ENCODE peak calls at places on chromosome 18, in five cellular contexts. One of them, this sample, is unnamed.

GRCh38 chr18:28087173-28087563 is 89.8 kb downstream of the CDH2 start:
- DNase-seq in sigmoid colon: no peak
- DNase-seq in GM10248: no peak
- DNase-seq in lower lobe of right lung: no peak
- DNase-seq in left ventricle myocardium inferior: no peak
- DNase-seq in this sample: no peak

GRCh38 chr18:42030586-42031182 is 75.7 kb downstream of the PIK3C3 start:
- DNase-seq in sigmoid colon: no peak
- DNase-seq in GM10248: no peak
- DNase-seq in lower lobe of right lung: no peak
- DNase-seq in left ventricle myocardium inferior: no peak
- DNase-seq in this sample: no peak

GRCh38 chr18:67300498-67300897 is 216.0 kb downstream of the DSEL start:
- DNase-seq in sigmoid colon: no peak
- DNase-seq in GM10248: no peak
- DNase-seq in lower lobe of right lung: no peak
- DNase-seq in left ventricle myocardium inferior: no peak
- DNase-seq in this sample: no peak

GRCh38 chr18:26227051-26227672 is 917 bp downstream of the TAF4B start:
- DNase-seq in sigmoid colon: peak
- DNase-seq in GM10248: no peak
- DNase-seq in lower lobe of right lung: no peak
- DNase-seq in left ventricle myocardium inferior: no peak
- DNase-seq in this sample: no peak

GRCh38 chr18:59218018-59218417 is 1.9 kb upstream of the GRP start:
- DNase-seq in sigmoid colon: no peak
- DNase-seq in GM10248: no peak
- DNase-seq in lower lobe of right lung: no peak
- DNase-seq in left ventricle myocardium inferior: no peak
- DNase-seq in this sample: no peak

GRCh38 chr18:48319796-48320638 is 89.2 kb downstream of the ZBTB7C start:
- DNase-seq in sigmoid colon: no peak
- DNase-seq in GM10248: no peak
- DNase-seq in lower lobe of right lung: no peak
- DNase-seq in left ventricle myocardium inferior: no peak
- DNase-seq in this sample: no peak

GRCh38 chr18:46060359-46060841 is 11.7 kb downstream of the PSTPIP2 start:
- DNase-seq in sigmoid colon: no peak
- DNase-seq in GM10248: no peak
- DNase-seq in lower lobe of right lung: no peak
- DNase-seq in left ventricle myocardium inferior: no peak
- DNase-seq in this sample: no peak

GRCh38 chr18:45850021-45850420 is 24.5 kb downstream of the SIGLEC15 start:
- DNase-seq in sigmoid colon: no peak
- DNase-seq in GM10248: no peak
- DNase-seq in lower lobe of right lung: no peak
- DNase-seq in left ventricle myocardium inferior: no peak
- DNase-seq in this sample: no peak

GRCh38 chr18:58768293-58768974 is 96.2 kb upstream of the ZNF532 start:
- DNase-seq in sigmoid colon: peak
- DNase-seq in GM10248: peak
- DNase-seq in lower lobe of right lung: peak
- DNase-seq in left ventricle myocardium inferior: peak
- DNase-seq in this sample: no peak

GRCh38 chr18:670456-670996 is 13.1 kb downstream of the TYMS start:
- DNase-seq in sigmoid colon: no peak
- DNase-seq in GM10248: no peak
- DNase-seq in lower lobe of right lung: no peak
- DNase-seq in left ventricle myocardium inferior: no peak
- DNase-seq in this sample: no peak

GRCh38 chr18:56493531-56493930 is 144.9 kb downstream of the TXNL1 start:
- DNase-seq in sigmoid colon: no peak
- DNase-seq in GM10248: no peak
- DNase-seq in lower lobe of right lung: no peak
- DNase-seq in left ventricle myocardium inferior: no peak
- DNase-seq in this sample: no peak

GRCh38 chr18:29512761-29513160 is 1335.8 kb upstream of the CDH2 start:
- DNase-seq in sigmoid colon: no peak
- DNase-seq in GM10248: no peak
- DNase-seq in lower lobe of right lung: no peak
- DNase-seq in left ventricle myocardium inferior: no peak
- DNase-seq in this sample: no peak

GRCh38 chr18:74139414-74139813 is 8.2 kb downstream of the FBXO15 start:
- DNase-seq in sigmoid colon: no peak
- DNase-seq in GM10248: no peak
- DNase-seq in lower lobe of right lung: no peak
- DNase-seq in left ventricle myocardium inferior: no peak
- DNase-seq in this sample: no peak

GRCh38 chr18:44246001-44246400 is 434.7 kb upstream of the SETBP1 start:
- DNase-seq in sigmoid colon: no peak
- DNase-seq in GM10248: no peak
- DNase-seq in lower lobe of right lung: no peak
- DNase-seq in left ventricle myocardium inferior: no peak
- DNase-seq in this sample: no peak

GRCh38 chr18:77481541-77481940 is 231.9 kb downstream of the GALR1 start:
- DNase-seq in sigmoid colon: no peak
- DNase-seq in GM10248: no peak
- DNase-seq in lower lobe of right lung: no peak
- DNase-seq in left ventricle myocardium inferior: no peak
- DNase-seq in this sample: no peak

GRCh38 chr18:77479047-77479446 is 229.4 kb downstream of the GALR1 start:
- DNase-seq in sigmoid colon: no peak
- DNase-seq in GM10248: no peak
- DNase-seq in lower lobe of right lung: no peak
- DNase-seq in left ventricle myocardium inferior: no peak
- DNase-seq in this sample: no peak

GRCh38 chr18:77482190-77482928 is 232.7 kb downstream of the GALR1 start:
- DNase-seq in sigmoid colon: no peak
- DNase-seq in GM10248: no peak
- DNase-seq in lower lobe of right lung: no peak
- DNase-seq in left ventricle myocardium inferior: no peak
- DNase-seq in this sample: no peak

DNA sequence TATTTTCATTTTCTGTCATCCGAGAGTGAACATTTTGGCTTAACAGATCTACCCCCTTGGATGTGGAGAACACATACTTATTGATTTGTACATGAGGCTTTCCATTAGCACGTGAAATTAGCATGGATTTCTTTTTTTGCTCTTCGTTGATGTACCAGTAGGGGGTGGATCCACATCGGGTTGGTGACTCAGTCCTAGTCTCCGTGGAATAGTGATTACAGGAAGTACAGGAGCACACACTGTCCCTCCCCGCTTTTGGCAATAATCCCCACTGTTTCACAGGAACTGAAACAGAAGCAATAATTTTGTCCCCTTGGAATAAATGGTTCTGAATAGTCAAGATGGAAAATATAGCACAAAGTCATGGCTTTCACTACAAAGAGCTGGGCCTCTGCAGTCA is 229.0 kb downstream of the GALR1 start:
- DNase-seq in sigmoid colon: peak
- DNase-seq in GM10248: no peak
- DNase-seq in lower lobe of right lung: no peak
- DNase-seq in left ventricle myocardium inferior: peak
- DNase-seq in this sample: no peak
- TF ChIP-seq CTCF in sigmoid colon: no peak
- TF ChIP-seq CTCF in GM10248: peak
- TF ChIP-seq CTCF in lower lobe of right lung: peak
- TF ChIP-seq CTCF in left ventricle myocardium inferior: peak
- TF ChIP-seq CTCF in this sample: no peak

DNA sequence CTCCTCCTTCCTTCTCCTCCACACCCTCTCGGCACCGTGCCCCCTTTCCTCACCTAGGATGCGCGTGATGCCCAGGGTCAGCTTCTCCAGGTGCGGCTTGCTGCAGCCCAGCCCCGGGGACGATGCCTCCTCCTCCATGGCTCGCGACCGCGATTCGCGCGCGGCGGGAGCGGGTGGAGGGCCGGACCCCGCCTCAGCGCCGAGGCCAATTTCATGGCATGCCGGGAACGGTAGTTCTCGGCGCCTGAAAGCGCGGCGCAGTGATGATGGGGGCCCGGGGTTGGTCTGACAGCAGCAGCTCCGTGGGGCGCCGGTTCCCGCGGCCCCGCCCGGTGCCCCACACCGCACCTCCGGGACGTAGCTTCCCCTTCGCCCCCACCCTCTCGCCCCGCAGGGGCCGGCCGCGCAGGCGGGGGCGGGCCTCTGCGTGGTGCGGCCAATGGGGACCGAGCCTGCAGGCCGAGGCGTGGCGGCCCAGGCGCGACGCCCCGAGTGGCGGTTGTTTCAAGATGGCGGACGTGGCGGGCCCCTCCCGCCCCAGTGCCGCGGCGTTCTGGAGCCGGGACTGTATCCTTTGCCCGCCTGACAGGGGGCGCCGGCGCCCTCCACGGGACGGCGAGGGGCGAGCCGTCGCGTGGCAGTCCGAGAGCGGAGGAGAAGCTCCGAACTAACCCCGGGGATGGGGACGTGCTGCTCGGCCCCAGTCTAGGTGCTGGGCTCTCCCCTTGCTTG is at the start of the genes KIAA1328 and TPGS2:
- DNase-seq in sigmoid colon: peak
- DNase-seq in GM10248: peak
- DNase-seq in lower lobe of right lung: peak
- DNase-seq in left ventricle myocardium inferior: peak
- DNase-seq in this sample: no peak
- TF ChIP-seq CTCF in sigmoid colon: no peak
- TF ChIP-seq CTCF in GM10248: peak
- TF ChIP-seq CTCF in lower lobe of right lung: peak
- TF ChIP-seq CTCF in left ventricle myocardium inferior: peak
- TF ChIP-seq CTCF in this sample: peak

GRCh38 chr18:79573921-79574491 is 105.6 kb upstream of the CTDP1 start:
- DNase-seq in sigmoid colon: peak
- DNase-seq in GM10248: no peak
- DNase-seq in lower lobe of right lung: peak
- DNase-seq in left ventricle myocardium inferior: no peak
- DNase-seq in this sample: no peak
- TF ChIP-seq CTCF in sigmoid colon: no peak
- TF ChIP-seq CTCF in GM10248: no peak
- TF ChIP-seq CTCF in lower lobe of right lung: no peak
- TF ChIP-seq CTCF in left ventricle myocardium inferior: no peak
- TF ChIP-seq CTCF in this sample: no peak

DNA sequence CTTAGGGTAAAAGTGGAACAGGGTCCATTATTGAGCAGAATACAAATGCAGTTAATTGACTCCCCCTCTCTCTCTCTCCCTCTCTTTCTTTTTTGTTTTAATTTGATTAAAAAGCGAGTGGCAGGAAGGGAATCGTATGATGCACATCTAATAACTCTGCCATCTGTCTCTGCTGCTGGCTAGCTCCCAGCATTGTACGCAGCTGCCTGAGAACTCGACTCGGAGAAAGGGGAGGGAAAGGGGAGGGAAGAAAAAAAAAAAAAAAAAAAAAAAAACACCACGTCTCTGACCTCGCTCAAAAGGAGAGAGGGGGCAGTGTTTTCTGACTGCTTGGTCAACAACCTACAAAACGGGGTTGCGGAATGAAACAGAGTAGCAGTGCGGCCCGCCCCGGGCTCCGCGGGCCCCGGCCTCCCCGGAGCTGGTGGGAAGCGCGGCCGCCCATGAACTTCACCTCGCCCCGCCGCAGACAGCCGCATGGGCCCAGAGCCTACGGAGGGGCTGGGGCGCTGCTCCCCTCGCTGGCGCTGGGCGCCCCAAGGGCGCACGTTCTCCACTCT is 265.7 kb downstream of the TCF4 start:
- DNase-seq in sigmoid colon: peak
- DNase-seq in GM10248: peak
- DNase-seq in lower lobe of right lung: peak
- DNase-seq in left ventricle myocardium inferior: peak
- DNase-seq in this sample: peak
- TF ChIP-seq CTCF in sigmoid colon: no peak
- TF ChIP-seq CTCF in GM10248: no peak
- TF ChIP-seq CTCF in lower lobe of right lung: peak
- TF ChIP-seq CTCF in left ventricle myocardium inferior: peak
- TF ChIP-seq CTCF in this sample: peak

DNA sequence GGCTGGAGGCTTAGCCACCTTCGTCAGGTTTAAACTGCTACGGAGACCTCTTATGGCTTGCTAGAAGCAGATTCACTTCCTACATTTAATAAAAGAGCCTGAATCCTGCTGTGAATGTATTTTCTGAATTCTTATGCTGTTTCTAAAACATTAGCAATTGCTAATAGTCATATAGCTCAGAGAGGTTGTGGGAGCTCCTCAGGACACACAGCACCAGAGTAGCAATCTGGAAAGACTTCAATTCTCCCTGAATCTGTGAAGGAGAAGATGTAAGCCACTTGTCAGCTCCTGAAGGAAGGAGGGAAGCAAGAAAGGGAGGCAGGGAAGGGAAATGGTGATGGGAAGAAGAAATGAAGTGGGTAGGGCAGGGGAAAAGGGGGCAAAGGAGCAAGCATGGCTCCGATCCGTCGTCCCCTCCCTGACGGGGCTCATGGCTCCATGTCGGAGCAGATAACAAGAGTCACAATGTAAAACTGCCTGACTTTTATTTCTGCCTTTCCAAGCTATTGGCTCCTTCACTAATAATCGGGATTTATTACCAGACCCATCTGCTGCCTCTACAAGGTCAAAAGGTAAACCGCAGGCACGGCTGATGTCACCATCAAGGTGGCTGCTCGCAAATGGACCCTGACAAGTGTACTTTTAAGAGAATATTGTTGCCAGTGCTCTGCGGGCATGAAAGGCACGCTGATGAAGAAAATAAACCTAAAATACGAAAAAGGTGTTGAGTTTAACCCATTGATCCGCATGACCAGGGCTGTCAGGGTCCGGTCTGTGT is 656.0 kb upstream of the SALL3 start:
- DNase-seq in sigmoid colon: no peak
- DNase-seq in GM10248: no peak
- DNase-seq in lower lobe of right lung: no peak
- DNase-seq in left ventricle myocardium inferior: no peak
- DNase-seq in this sample: no peak
- TF ChIP-seq CTCF in sigmoid colon: no peak
- TF ChIP-seq CTCF in GM10248: no peak
- TF ChIP-seq CTCF in lower lobe of right lung: no peak
- TF ChIP-seq CTCF in left ventricle myocardium inferior: no peak
- TF ChIP-seq CTCF in this sample: no peak

DNA sequence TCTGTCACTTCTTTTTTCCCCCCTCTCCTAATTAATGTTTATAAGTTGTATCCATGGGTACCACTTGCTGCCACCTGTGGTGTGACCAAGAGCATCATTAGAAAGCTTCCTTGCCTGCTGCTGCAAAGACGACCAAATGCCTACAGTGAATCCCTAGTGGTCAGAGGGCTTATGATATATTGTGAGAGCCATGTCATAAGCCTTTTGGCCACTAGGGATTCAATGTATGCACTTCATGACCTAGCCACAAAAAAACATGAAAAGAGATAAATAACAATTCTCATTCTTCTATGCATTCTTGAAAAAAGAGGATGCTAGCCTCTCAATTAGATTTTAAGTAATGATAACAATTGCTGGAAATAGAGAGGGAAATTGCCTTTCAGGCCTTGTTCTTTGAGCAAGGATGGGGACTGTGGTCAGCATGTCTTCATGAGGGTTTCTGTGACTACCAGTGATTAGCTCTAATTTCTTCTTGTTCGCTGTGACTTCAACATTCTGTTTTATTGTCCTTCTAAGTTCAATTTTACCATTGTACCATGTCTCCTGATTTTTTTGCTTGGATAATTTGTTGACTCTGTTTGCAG is 435.3 kb downstream of the TGIF1 start:
- DNase-seq in sigmoid colon: no peak
- DNase-seq in GM10248: no peak
- DNase-seq in lower lobe of right lung: no peak
- DNase-seq in left ventricle myocardium inferior: no peak
- DNase-seq in this sample: no peak
- TF ChIP-seq CTCF in sigmoid colon: no peak
- TF ChIP-seq CTCF in GM10248: no peak
- TF ChIP-seq CTCF in lower lobe of right lung: no peak
- TF ChIP-seq CTCF in left ventricle myocardium inferior: no peak
- TF ChIP-seq CTCF in this sample: no peak

This sample was measured in AG09319.